ENCODE peak calls at places on chromosomes 1 and 21, in six cellular contexts. S is activated T-cell treated with anti-CD3 and anti-CD28 coated beads, Interleukin-2, amount 50 U/mL, for 72 hours; F is NCI-H2171; G is activated CD4-positive, alpha-beta T cell treated with anti-CD3 and anti-CD28 coated beads, Interleukin-2, amount 50 U/mL, for 1 hour; R is NCI-H524 treated with DMSO at 0.1 percent for 48 hours; C is anterior cingulate cortex. W is an unnamed sample.

GRCh38 chr21:37155216-37155615 is 82.2 kb downstream of the TTC3 start:
- DNase-seq in S (no peak), F (no peak), G (no peak), R (no peak), C (no peak), W (no peak)

GRCh38 chr1:107681001-107681479 is 283.9 kb downstream of the VAV3 start:
- DNase-seq in S (no peak), F (no peak), G (no peak), R (no peak), C (no peak), W (no peak)

GRCh38 chr1:116368241-116368640 is 4.8 kb upstream of the ATP1A1 start:
- DNase-seq in S (no peak), F (no peak), G (no peak), R (no peak), C (no peak), W (no peak)

GRCh38 chr1:154869351-154870116 is 547 bp downstream of the KCNN3 start:
- DNase-seq in S (no peak), F (no peak), G (no peak), R (no peak), C (no peak), W (no peak)

GRCh38 chr1:87329051-87329755 is 523 bp downstream of the LMO4 start:
- DNase-seq in S (peak), F (no peak), G (peak), R (no peak), C (peak), W (peak)

GRCh38 chr1:222987616-222988015 is 155.4 kb downstream of the TLR5 start:
- DNase-seq in S (no peak), F (no peak), G (no peak), R (no peak), C (no peak), W (no peak)

GRCh38 chr1:243364866-243365265 is 109.0 kb downstream of the SDCCAG8 start:
- DNase-seq in S (no peak), F (no peak), G (no peak), R (no peak), C (no peak), W (no peak)

GRCh38 chr1:14390816-14391215 is 207.7 kb upstream of the KAZN start:
- DNase-seq in S (no peak), F (peak), G (no peak), R (peak), C (no peak), W (no peak)

GRCh38 chr21:33199516-33200217 is 30.1 kb upstream of the IFNAR2 start:
- DNase-seq in S (peak), F (peak), G (peak), R (peak), C (peak), W (peak)

GRCh38 chr1:237539055-237539454 is 351.7 kb downstream of the ZP4 start:
- DNase-seq in S (no peak), F (no peak), G (no peak), R (no peak), C (no peak), W (no peak)